ENCODE peak calls at places on chromosomes 1 and 21, in five cellular contexts. One of them, this sample, is unnamed.

GRCh38 chr1:150925080-150925479 is 1.1 kb upstream of the SETDB1 start:
- DNase-seq in aorta: peak
- DNase-seq in NT2/D1: peak
- DNase-seq in CD8-positive, alpha-beta T cell: no peak
- DNase-seq in breast epithelium: peak
- DNase-seq in this sample: no peak

GRCh38 chr1:154334647-154335350 is 9.5 kb downstream of the ATP8B2 start:
- DNase-seq in aorta: peak
- DNase-seq in NT2/D1: peak
- DNase-seq in CD8-positive, alpha-beta T cell: peak
- DNase-seq in breast epithelium: peak
- DNase-seq in this sample: peak

GRCh38 chr1:76176020-76176419 is 101.5 kb downstream of the ST6GALNAC3 start:
- DNase-seq in aorta: no peak
- DNase-seq in NT2/D1: no peak
- DNase-seq in CD8-positive, alpha-beta T cell: no peak
- DNase-seq in breast epithelium: no peak
- DNase-seq in this sample: no peak

GRCh38 chr1:5948681-5949005 is 43.6 kb downstream of the NPHP4 start:
- DNase-seq in aorta: no peak
- DNase-seq in NT2/D1: no peak
- DNase-seq in CD8-positive, alpha-beta T cell: no peak
- DNase-seq in breast epithelium: no peak
- DNase-seq in this sample: no peak

GRCh38 chr1:246078126-246078887 is 428.8 kb downstream of the SMYD3 start:
- DNase-seq in aorta: no peak
- DNase-seq in NT2/D1: no peak
- DNase-seq in CD8-positive, alpha-beta T cell: no peak
- DNase-seq in breast epithelium: no peak
- DNase-seq in this sample: no peak

GRCh38 chr1:145983959-145984830 is 12.2 kb downstream of the TXNIP start:
- DNase-seq in aorta: no peak
- DNase-seq in NT2/D1: no peak
- DNase-seq in CD8-positive, alpha-beta T cell: no peak
- DNase-seq in breast epithelium: no peak
- DNase-seq in this sample: no peak

GRCh38 chr1:204141131-204141530 is 10.7 kb downstream of the ETNK2 start:
- DNase-seq in aorta: no peak
- DNase-seq in NT2/D1: no peak
- DNase-seq in CD8-positive, alpha-beta T cell: no peak
- DNase-seq in breast epithelium: no peak
- DNase-seq in this sample: no peak

GRCh38 chr1:103517380-103518047 is 8.0 kb upstream of the RNPC3 start:
- DNase-seq in aorta: no peak
- DNase-seq in NT2/D1: no peak
- DNase-seq in CD8-positive, alpha-beta T cell: no peak
- DNase-seq in breast epithelium: no peak
- DNase-seq in this sample: no peak

GRCh38 chr1:18948913-18949688 is 7.4 kb downstream of the IFFO2 start:
- DNase-seq in aorta: peak
- DNase-seq in NT2/D1: no peak
- DNase-seq in CD8-positive, alpha-beta T cell: no peak
- DNase-seq in breast epithelium: peak
- DNase-seq in this sample: peak

GRCh38 chr21:46161800-46162592 is 6.6 kb upstream of the FTCD start:
- DNase-seq in aorta: peak
- DNase-seq in NT2/D1: no peak
- DNase-seq in CD8-positive, alpha-beta T cell: no peak
- DNase-seq in breast epithelium: no peak
- DNase-seq in this sample: peak

GRCh38 chr1:112540395-112540794 is 31.6 kb downstream of the WNT2B start:
- DNase-seq in aorta: no peak
- DNase-seq in NT2/D1: no peak
- DNase-seq in CD8-positive, alpha-beta T cell: no peak
- DNase-seq in breast epithelium: no peak
- DNase-seq in this sample: no peak

GRCh38 chr1:2592672-2593071 is 6.1 kb downstream of the PRXL2B start:
- DNase-seq in aorta: peak
- DNase-seq in NT2/D1: no peak
- DNase-seq in CD8-positive, alpha-beta T cell: no peak
- DNase-seq in breast epithelium: peak
- DNase-seq in this sample: peak

GRCh38 chr1:226738421-226738994 is 574 bp downstream of the ITPKB start:
- DNase-seq in aorta: peak
- DNase-seq in NT2/D1: no peak
- DNase-seq in CD8-positive, alpha-beta T cell: peak
- DNase-seq in breast epithelium: no peak
- DNase-seq in this sample: peak

GRCh38 chr1:183651621-183652020 is 1.5 kb downstream of the APOBEC4 start:
- DNase-seq in aorta: no peak
- DNase-seq in NT2/D1: no peak
- DNase-seq in CD8-positive, alpha-beta T cell: no peak
- DNase-seq in breast epithelium: no peak
- DNase-seq in this sample: no peak

GRCh38 chr21:30232011-30232410 is 16.1 kb upstream of the CLDN8 start:
- DNase-seq in aorta: no peak
- DNase-seq in NT2/D1: no peak
- DNase-seq in CD8-positive, alpha-beta T cell: no peak
- DNase-seq in breast epithelium: no peak
- DNase-seq in this sample: no peak

GRCh38 chr1:60265560-60266535 is 192.3 kb upstream of the C1orf87 start:
- DNase-seq in aorta: no peak
- DNase-seq in NT2/D1: no peak
- DNase-seq in CD8-positive, alpha-beta T cell: no peak
- DNase-seq in breast epithelium: no peak
- DNase-seq in this sample: no peak

GRCh38 chr21:30227633-30228404 is 11.9 kb upstream of the CLDN8 start:
- DNase-seq in aorta: no peak
- DNase-seq in NT2/D1: no peak
- DNase-seq in CD8-positive, alpha-beta T cell: no peak
- DNase-seq in breast epithelium: peak
- DNase-seq in this sample: no peak

GRCh38 chr1:52918201-52918600 is 3.3 kb downstream of the ECHDC2 start:
- DNase-seq in aorta: no peak
- DNase-seq in NT2/D1: no peak
- DNase-seq in CD8-positive, alpha-beta T cell: no peak
- DNase-seq in breast epithelium: no peak
- DNase-seq in this sample: no peak

GRCh38 chr1:240417317-240417716 is 194.6 kb downstream of the GREM2 start:
- DNase-seq in aorta: no peak
- DNase-seq in NT2/D1: no peak
- DNase-seq in CD8-positive, alpha-beta T cell: no peak
- DNase-seq in breast epithelium: no peak
- DNase-seq in this sample: no peak

GRCh38 chr1:96521994-96522760 is 199.4 kb upstream of the PTBP2 start:
- DNase-seq in aorta: no peak
- DNase-seq in NT2/D1: peak
- DNase-seq in CD8-positive, alpha-beta T cell: no peak
- DNase-seq in breast epithelium: no peak
- DNase-seq in this sample: no peak

GRCh38 chr1:63731117-63732043 is 42.4 kb upstream of the ROR1 start:
- DNase-seq in aorta: no peak
- DNase-seq in NT2/D1: no peak
- DNase-seq in CD8-positive, alpha-beta T cell: no peak
- DNase-seq in breast epithelium: no peak
- DNase-seq in this sample: peak

GRCh38 chr21:15206514-15206913 is 141.7 kb upstream of the NRIP1 start:
- DNase-seq in aorta: no peak
- DNase-seq in NT2/D1: no peak
- DNase-seq in CD8-positive, alpha-beta T cell: no peak
- DNase-seq in breast epithelium: no peak
- DNase-seq in this sample: no peak

GRCh38 chr1:101221945-101222429 is 14.8 kb upstream of the S1PR1 start:
- DNase-seq in aorta: no peak
- DNase-seq in NT2/D1: no peak
- DNase-seq in CD8-positive, alpha-beta T cell: no peak
- DNase-seq in breast epithelium: no peak
- DNase-seq in this sample: no peak
- H3K4me3 ChIP-seq in aorta: no peak
- H3K4me3 ChIP-seq in NT2/D1: no peak
- H3K4me3 ChIP-seq in CD8-positive, alpha-beta T cell: no peak
- H3K4me3 ChIP-seq in breast epithelium: no peak
- H3K4me3 ChIP-seq in this sample: no peak

DNA sequence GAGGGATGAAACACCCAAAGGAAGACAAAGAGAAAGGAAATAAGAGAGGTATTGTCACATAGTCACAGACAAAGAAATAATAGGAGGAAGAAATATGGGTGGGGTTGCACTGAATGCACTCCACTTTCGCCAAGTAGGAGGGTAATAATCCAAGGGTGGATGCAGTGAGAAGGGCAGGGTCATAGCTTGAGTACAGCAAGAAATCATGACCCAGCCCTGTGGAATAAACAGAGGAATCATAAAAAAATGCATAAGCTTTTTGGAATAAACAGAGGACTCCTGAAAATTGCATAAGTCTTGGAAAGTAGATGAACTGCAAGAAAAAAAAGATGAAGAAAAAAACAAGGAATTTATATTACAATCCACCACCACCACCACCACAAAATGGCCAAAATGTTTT is 53.1 kb upstream of the CD55 start:
- DNase-seq in aorta: no peak
- DNase-seq in NT2/D1: no peak
- DNase-seq in CD8-positive, alpha-beta T cell: no peak
- DNase-seq in breast epithelium: no peak
- DNase-seq in this sample: no peak
- H3K4me3 ChIP-seq in aorta: no peak
- H3K4me3 ChIP-seq in NT2/D1: no peak
- H3K4me3 ChIP-seq in CD8-positive, alpha-beta T cell: no peak
- H3K4me3 ChIP-seq in breast epithelium: no peak
- H3K4me3 ChIP-seq in this sample: no peak

GRCh38 chr1:205142105-205142475 is 20.3 kb upstream of the RBBP5 start:
- DNase-seq in aorta: no peak
- DNase-seq in NT2/D1: no peak
- DNase-seq in CD8-positive, alpha-beta T cell: no peak
- DNase-seq in breast epithelium: no peak
- DNase-seq in this sample: no peak

GRCh38 chr1:205140113-205140512 is 18.3 kb upstream of the RBBP5 start:
- DNase-seq in aorta: no peak
- DNase-seq in NT2/D1: no peak
- DNase-seq in CD8-positive, alpha-beta T cell: no peak
- DNase-seq in breast epithelium: no peak
- DNase-seq in this sample: no peak

GRCh38 chr1:205144046-205144720 is 22.4 kb upstream of the RBBP5 start:
- DNase-seq in aorta: no peak
- DNase-seq in NT2/D1: no peak
- DNase-seq in CD8-positive, alpha-beta T cell: no peak
- DNase-seq in breast epithelium: no peak
- DNase-seq in this sample: no peak

GRCh38 chr1:205144751-205145150 is 23.0 kb upstream of the RBBP5 start:
- DNase-seq in aorta: no peak
- DNase-seq in NT2/D1: no peak
- DNase-seq in CD8-positive, alpha-beta T cell: no peak
- DNase-seq in breast epithelium: no peak
- DNase-seq in this sample: no peak

GRCh38 chr1:205141236-205142104 is 19.7 kb upstream of the RBBP5 start:
- DNase-seq in aorta: peak
- DNase-seq in NT2/D1: peak
- DNase-seq in CD8-positive, alpha-beta T cell: peak
- DNase-seq in breast epithelium: peak
- DNase-seq in this sample: peak
- H3K4me3 ChIP-seq in aorta: no peak
- H3K4me3 ChIP-seq in NT2/D1: no peak
- H3K4me3 ChIP-seq in CD8-positive, alpha-beta T cell: no peak
- H3K4me3 ChIP-seq in breast epithelium: no peak
- H3K4me3 ChIP-seq in this sample: no peak

GRCh38 chr1:20070357-20070756 is 363 bp downstream of the PLA2G5 start:
- DNase-seq in aorta: no peak
- DNase-seq in NT2/D1: no peak
- DNase-seq in CD8-positive, alpha-beta T cell: no peak
- DNase-seq in breast epithelium: no peak
- DNase-seq in this sample: no peak
- H3K4me3 ChIP-seq in aorta: no peak
- H3K4me3 ChIP-seq in NT2/D1: no peak
- H3K4me3 ChIP-seq in CD8-positive, alpha-beta T cell: no peak
- H3K4me3 ChIP-seq in breast epithelium: peak
- H3K4me3 ChIP-seq in this sample: no peak

DNA sequence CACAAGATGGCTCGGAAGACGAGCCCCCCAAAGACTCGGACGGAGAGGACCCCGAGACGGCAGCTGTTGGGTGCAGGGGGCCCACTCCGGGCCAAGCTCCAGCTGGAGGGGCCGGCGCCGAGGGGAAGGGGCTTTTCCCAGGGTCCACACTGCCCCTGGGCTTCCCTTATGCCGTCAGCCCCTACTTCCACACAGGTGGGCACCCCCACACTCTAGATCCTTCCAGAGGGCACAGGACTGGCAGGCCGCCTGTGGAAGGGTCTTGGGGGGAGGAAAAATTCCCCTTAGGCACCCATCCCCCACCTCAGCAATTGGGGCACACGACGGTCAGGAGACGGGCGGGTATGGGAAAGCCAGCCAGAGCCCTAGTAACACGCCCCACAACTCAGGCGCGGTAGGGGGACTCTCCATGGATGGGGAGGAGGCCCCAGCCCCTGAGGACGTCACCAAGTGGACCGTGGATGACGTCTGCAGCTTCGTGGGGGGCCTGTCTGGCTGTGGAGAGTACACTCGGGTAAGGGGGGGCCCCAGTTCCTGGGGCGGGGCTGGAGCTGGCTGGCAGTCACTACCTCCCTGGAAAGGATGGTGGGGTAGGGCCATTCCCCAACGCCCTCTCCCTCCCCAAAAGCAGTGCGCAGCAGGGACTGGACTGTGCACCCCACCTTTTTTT is 16.1 kb downstream of the NOC2L start:
- DNase-seq in aorta: peak
- DNase-seq in NT2/D1: no peak
- DNase-seq in CD8-positive, alpha-beta T cell: no peak
- DNase-seq in breast epithelium: no peak
- DNase-seq in this sample: peak
- H3K4me3 ChIP-seq in aorta: no peak
- H3K4me3 ChIP-seq in NT2/D1: no peak
- H3K4me3 ChIP-seq in CD8-positive, alpha-beta T cell: no peak
- H3K4me3 ChIP-seq in breast epithelium: peak
- H3K4me3 ChIP-seq in this sample: peak

DNA sequence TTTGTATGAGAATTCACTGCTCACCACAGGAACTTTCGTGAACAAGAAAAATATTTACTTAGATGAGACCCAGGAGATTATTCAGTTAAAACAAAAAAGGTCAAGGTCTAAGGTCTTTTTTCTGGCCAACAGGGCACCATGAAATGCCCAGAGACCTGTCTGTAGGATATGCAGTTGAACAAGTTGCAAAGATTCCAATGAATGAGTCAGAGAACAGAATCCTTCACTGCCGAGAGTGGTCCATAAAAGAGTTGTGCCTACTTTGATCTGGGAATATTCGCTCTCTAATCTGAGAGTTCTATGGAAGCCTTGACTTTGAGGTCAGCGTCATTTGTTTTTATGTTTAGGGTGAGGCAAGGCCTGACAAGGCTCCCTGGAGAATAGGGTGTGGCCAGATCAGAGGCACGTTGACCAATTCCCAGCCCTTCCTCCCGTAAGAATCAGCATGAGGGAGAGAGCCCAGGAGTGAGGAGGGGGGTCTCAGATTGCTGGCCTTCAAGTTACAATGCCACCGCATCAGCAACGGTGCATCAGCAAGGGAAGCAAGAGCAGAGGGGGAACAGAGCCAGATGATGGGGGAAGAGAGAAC is 206.5 kb upstream of the RAB4A start:
- DNase-seq in aorta: no peak
- DNase-seq in NT2/D1: no peak
- DNase-seq in CD8-positive, alpha-beta T cell: no peak
- DNase-seq in breast epithelium: no peak
- DNase-seq in this sample: no peak
- H3K4me3 ChIP-seq in aorta: no peak
- H3K4me3 ChIP-seq in NT2/D1: no peak
- H3K4me3 ChIP-seq in CD8-positive, alpha-beta T cell: no peak
- H3K4me3 ChIP-seq in breast epithelium: no peak
- H3K4me3 ChIP-seq in this sample: no peak